ENCODE peak calls at places on chromosomes 6 and 20, in nine cellular contexts. D is SK-N-SH, J is HepG2, C is A549, F is K562, Z is HL-60, W is HCT116, N is Panc1, O is GM12878. T is an unnamed sample.

GRCh38 chr6:112149236-112149635 is 61.8 kb downstream of the FAM229B start:
- DNase-seq in F (no peak), J (no peak), N (no peak), W (no peak), O (no peak), C (no peak), D (peak; percentile 17), Z (no peak), T (no peak)

GRCh38 chr6:80550748-80551147 is 444.3 kb downstream of the BCKDHB start:
- DNase-seq in O (no peak), J (no peak), F (no peak), W (no peak), C (no peak), Z (no peak), D (no peak), N (no peak), T (no peak)

GRCh38 chr6:131255911-131256310 is 120.6 kb downstream of the AKAP7 start:
- DNase-seq in D (no peak), C (no peak), N (no peak), Z (no peak), J (no peak), W (no peak), F (no peak), O (no peak), T (no peak)

GRCh38 chr20:50303573-50304500 is 113.2 kb downstream of the CEBPB start:
- DNase-seq in F (peak; percentile 48), O (no peak), C (no peak), J (peak; percentile 89), N (no peak), D (peak; percentile 76), W (no peak), Z (no peak), T (no peak)

GRCh38 chr6:37005061-37005810 is at the start of gene FGD2:
- DNase-seq in W (no peak), N (no peak), Z (no peak), O (no peak), F (peak; percentile 63), C (no peak), J (no peak), D (no peak), T (no peak)

GRCh38 chr6:119647309-119647708 is 297.7 kb upstream of the MAN1A1 start:
- DNase-seq in N (no peak), W (no peak), O (no peak), J (no peak), Z (no peak), D (no peak), C (no peak), F (no peak), T (no peak)

GRCh38 chr6:35568967-35569606 is 56.4 kb upstream of the TULP1 start:
- DNase-seq in D (peak; percentile 30), N (no peak), C (no peak), W (no peak), O (no peak), F (peak; percentile 48), Z (no peak), J (peak; percentile 16), T (peak; percentile 72)

GRCh38 chr6:34459899-34460593 is 5.8 kb upstream of the PACSIN1 start:
- DNase-seq in O (peak; percentile 24), Z (peak; percentile 50), F (peak; percentile 74), C (peak; percentile 36), J (peak; percentile 59), N (peak; percentile 50), W (peak; percentile 70), D (peak; percentile 63), T (peak; percentile 87)

GRCh38 chr6:113381957-113382356 is 475.2 kb upstream of the MARCKS start:
- DNase-seq in O (peak; percentile 55), W (no peak), N (no peak), D (peak; percentile 38), Z (no peak), J (no peak), C (no peak), F (no peak), T (peak; percentile 13)

GRCh38 chr6:146857960-146858308 is 259.2 kb downstream of the ADGB start:
- DNase-seq in D (peak; percentile 66), J (no peak), O (no peak), N (no peak), W (no peak), C (peak; percentile 2), F (peak; percentile 52), Z (no peak), T (peak; percentile 61)

GRCh38 chr20:50083034-50083433 is 29.9 kb downstream of the UBE2V1 start:
- DNase-seq in Z (no peak), D (no peak), C (no peak), F (no peak), O (no peak), W (no peak), N (no peak), J (no peak), T (no peak)

GRCh38 chr6:122869437-122870024 is 80.5 kb downstream of the SMPDL3A start:
- DNase-seq in F (peak; percentile 29), O (no peak), N (peak; percentile 55), C (peak; percentile 15), Z (peak; percentile 28), D (peak; percentile 60), W (peak; percentile 43), J (peak; percentile 53), T (peak; percentile 71)

GRCh38 chr6:134436281-134436815 is 118.4 kb upstream of the SGK1 start:
- DNase-seq in N (peak; percentile 90), C (peak; percentile 82), Z (no peak), J (peak; percentile 41), O (peak; percentile 57), F (peak; percentile 76), W (peak; percentile 75), D (no peak), T (no peak)

GRCh38 chr6:170211404-170212025 is 79.4 kb downstream of the DLL1 start:
- DNase-seq in Z (no peak), N (no peak), J (no peak), W (no peak), C (no peak), O (no peak), D (peak; percentile 12), F (no peak), T (no peak)

GRCh38 chr6:97405818-97406409 is 122.9 kb upstream of the MMS22L start:
- DNase-seq in W (no peak), N (no peak), C (no peak), D (no peak), F (no peak), O (no peak), Z (no peak), J (no peak), T (peak; percentile 31)

GRCh38 chr6:35419431-35419830 is 32.7 kb upstream of the FANCE start:
- DNase-seq in J (peak; percentile 50), C (no peak), D (no peak), O (no peak), N (no peak), Z (peak; percentile 39), F (peak; percentile 36), W (no peak), T (peak; percentile 30)

GRCh38 chr20:21113697-21114096 is 7.5 kb upstream of the LINC00237 start:
- DNase-seq in N (no peak), J (no peak), F (no peak), O (no peak), C (no peak), Z (no peak), D (no peak), W (no peak), T (no peak)

GRCh38 chr6:3355358-3356055 is 96.8 kb downstream of the PSMG4 start:
- DNase-seq in F (peak; percentile 59), C (peak; percentile 13), O (no peak), D (no peak), J (no peak), N (no peak), W (no peak), Z (no peak), T (peak; percentile 38)

GRCh38 chr6:170205534-170206316 is 85.2 kb downstream of the DLL1 start:
- DNase-seq in O (no peak), W (no peak), J (no peak), F (no peak), D (no peak), N (no peak), C (no peak), Z (no peak), T (no peak)

GRCh38 chr20:42735539-42735938 is 454.2 kb downstream of the PTPRT start:
- DNase-seq in Z (no peak), N (no peak), F (no peak), W (no peak), J (no peak), C (no peak), O (no peak), D (no peak), T (no peak)

GRCh38 chr6:136766274-136766673 is 26.0 kb downstream of the MAP3K5 start:
- DNase-seq in D (no peak), W (no peak), O (no peak), J (no peak), N (no peak), C (no peak), Z (no peak), F (no peak), T (no peak)
- H3K4me3 ChIP-seq in D (no peak overlapping the region), W (no peak overlapping the region), O (peak overlapping the region; percentile 12), J (no peak overlapping the region), N (no peak overlapping the region), C (no peak overlapping the region), Z (no peak overlapping the region), F (no peak overlapping the region), T (no peak overlapping the region)

DNA sequence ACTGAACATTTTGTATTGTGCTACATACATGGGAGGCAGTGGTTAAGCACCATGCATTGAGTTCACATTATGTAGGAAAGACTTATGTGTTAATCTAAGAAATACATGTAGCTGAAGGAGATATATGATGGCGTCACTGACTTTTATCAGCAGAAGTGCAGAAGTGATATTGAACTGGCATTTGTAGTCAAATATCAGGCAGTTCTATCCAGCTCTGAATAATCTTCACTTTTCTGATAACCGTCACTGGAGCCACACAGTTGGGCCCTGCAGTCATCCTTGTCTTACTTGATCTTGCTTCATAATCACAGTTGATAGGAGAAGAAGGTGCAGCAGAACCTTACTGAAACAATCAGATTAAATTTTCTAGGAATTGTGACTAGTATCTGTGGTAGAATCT is 26.4 kb downstream of the CRISP1 start:
- DNase-seq in F (no peak), Z (no peak), N (no peak), C (no peak), D (no peak), O (no peak), W (no peak), J (no peak), T (no peak)
- TF ChIP-seq REST in F (no peak), Z (no peak), N (no peak), C (no peak), D (no peak), O (no peak), W (no peak), J (no peak), T (no peak)

DNA sequence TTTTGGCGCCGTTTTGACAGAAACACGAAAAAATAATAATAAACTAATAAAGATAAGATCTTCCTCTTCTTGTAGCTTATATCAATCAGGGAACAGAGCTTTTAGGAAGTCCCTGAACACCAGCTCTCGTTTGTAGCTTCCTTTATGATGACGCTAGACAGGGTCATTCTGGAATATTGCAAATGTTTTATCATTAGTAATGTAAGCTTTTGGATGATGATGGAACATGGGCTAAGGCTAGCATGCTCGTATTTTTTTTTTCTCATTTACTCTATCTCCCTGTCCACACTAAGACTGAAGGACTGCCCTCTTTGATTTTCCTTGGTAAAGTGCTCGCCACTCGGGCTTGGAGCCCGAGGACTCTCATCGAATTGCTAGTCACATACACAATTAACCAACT is 22.1 kb upstream of the POM121L2 start:
- DNase-seq in J (no peak), Z (no peak), W (no peak), D (no peak), C (no peak), O (no peak), F (no peak), N (peak; percentile 4), T (no peak)
- H3K4me3 ChIP-seq in J (peak overlapping the region; percentile 77), Z (no peak overlapping the region), W (no peak overlapping the region), D (no peak overlapping the region), C (peak overlapping the region; percentile 44), O (no peak overlapping the region), F (peak overlapping the region; percentile 64), N (peak overlapping the region; percentile 75), T (peak overlapping the region; percentile 64)

GRCh38 chr6:7541175-7542064 is at the start of gene DSP:
- DNase-seq in O (no peak), J (peak; percentile 96), D (peak; percentile 36), C (peak; percentile 55), W (peak; percentile 48), F (no peak), N (no peak), Z (no peak), T (peak; percentile 80)
- TF ChIP-seq REST in O (no peak), J (peak; percentile 82), D (no peak), C (peak; percentile 34), W (no peak), F (no peak), N (no peak), Z (no peak), T (no peak)